ENCODE peak calls at places on chromosomes 16 and 17, in four cellular contexts. E, A, O and H are unnamed samples.

GRCh38 chr16:82835487-82836160 is 208.9 kb downstream of the CDH13 start:
- DNase-seq in E (no peak), A (no peak), O (no peak), H (no peak)

GRCh38 chr17:77445030-77445907 is 304.5 kb downstream of the SEC14L1 start:
- DNase-seq in E (no peak), A (no peak), O (no peak), H (no peak)

GRCh38 chr16:15857779-15858560 is 1.1 kb upstream of the MYH11 start:
- DNase-seq in E (no peak), A (peak; percentile 20), O (no peak), H (no peak)

GRCh38 chr17:72811976-72812687 is 280.4 kb downstream of the SLC39A11 start:
- DNase-seq in E (no peak), A (no peak), O (no peak), H (no peak)

GRCh38 chr16:50992366-50993032 is 158.6 kb downstream of the SALL1 start:
- DNase-seq in E (no peak), A (no peak), O (no peak), H (no peak)

GRCh38 chr16:31713945-31714898 is 159.4 kb upstream of the ZNF267 start:
- DNase-seq in E (no peak), A (no peak), O (no peak), H (peak; percentile 16)

GRCh38 chr17:27596106-27596505 is 34.9 kb upstream of the LGALS9 start:
- DNase-seq in E (no peak), A (peak; percentile 41), O (no peak), H (no peak)

GRCh38 chr16:28538733-28539596 is at the start of gene NUPR1:
- DNase-seq in E (no peak), A (peak; percentile 87), O (no peak), H (no peak)

GRCh38 chr17:80817861-80818260 is 173.8 kb upstream of the CHMP6 start:
- DNase-seq in E (no peak), A (no peak), O (no peak), H (peak; percentile 41)

GRCh38 chr17:64777413-64778101 is 115.5 kb upstream of the SMURF2 start:
- DNase-seq in E (no peak), A (no peak), O (no peak), H (peak; percentile 80)

GRCh38 chr16:72811188-72811720 is 236.7 kb downstream of the ZFHX3 start:
- DNase-seq in E (no peak), A (no peak), O (no peak), H (no peak)

GRCh38 chr17:74850914-74851313 is 8.8 kb downstream of the GRIN2C start:
- DNase-seq in E (no peak), A (no peak), O (no peak), H (peak; percentile 91)

GRCh38 chr17:4345569-4345968 is 20.9 kb downstream of the UBE2G1 start:
- DNase-seq in E (no peak), A (no peak), O (no peak), H (peak; percentile 20)

GRCh38 chr17:7897773-7898172 is 9.2 kb downstream of the CHD3 start:
- DNase-seq in E (no peak), A (peak; percentile 55), O (no peak), H (peak; percentile 74)

GRCh38 chr17:33239702-33240101 is 53.4 kb downstream of the ASIC2 start:
- DNase-seq in E (no peak), A (no peak), O (no peak), H (no peak)

GRCh38 chr16:10885246-10885645 is 8.2 kb downstream of the CIITA start:
- DNase-seq in E (no peak), A (no peak), O (no peak), H (no peak)

GRCh38 chr16:14020141-14020540 is 51.0 kb upstream of the MRTFB start:
- DNase-seq in E (no peak), A (no peak), O (peak; percentile 43), H (peak; percentile 94)

GRCh38 chr17:59257101-59257500 is 36.8 kb downstream of the GDPD1 start:
- DNase-seq in E (no peak), A (no peak), O (no peak), H (no peak)

GRCh38 chr17:17700251-17700969 is 19.2 kb downstream of the RAI1 start:
- DNase-seq in E (no peak), A (no peak), O (peak; percentile 74), H (no peak)

GRCh38 chr17:82917656-82918345 is 78.0 kb upstream of the ZNF750 start:
- DNase-seq in E (no peak), A (no peak), O (no peak), H (peak; percentile 20)

GRCh38 chr16:68676113-68676860 is 31.2 kb downstream of the CDH3 start:
- DNase-seq in E (no peak), A (no peak), O (no peak), H (no peak)

GRCh38 chr16:16983545-16983944 is 487.2 kb downstream of the XYLT1 start:
- DNase-seq in E (no peak), A (no peak), O (no peak), H (no peak)

GRCh38 chr16:868846-869822 is 68.6 kb upstream of the GNG13 start:
- DNase-seq in E (no peak), A (no peak), O (no peak), H (no peak)

GRCh38 chr17:77829871-77830799 is 128.4 kb upstream of the TNRC6C start:
- DNase-seq in E (no peak), A (peak; percentile 58), O (no peak), H (no peak)

GRCh38 chr16:2710021-2710710 is 9.9 kb downstream of the PRSS27 start:
- DNase-seq in E (no peak), A (no peak), O (no peak), H (no peak)

GRCh38 chr17:43403846-43404245 is 5.1 kb downstream of the ARL4D start:
- DNase-seq in E (no peak), A (peak; percentile 55), O (no peak), H (no peak)

GRCh38 chr17:9022553-9023388 is 1.5 kb downstream of the NTN1 start:
- DNase-seq in E (no peak), A (peak; percentile 48), O (no peak), H (no peak)

GRCh38 chr16:53974484-53975115 is 270.6 kb downstream of the FTO start:
- DNase-seq in E (no peak), A (no peak), O (no peak), H (no peak)

GRCh38 chr16:64421515-64421914 is 700.3 kb downstream of the CDH11 start:
- DNase-seq in E (no peak), A (no peak), O (no peak), H (no peak)

GRCh38 chr17:64326420-64327054 is 63.5 kb upstream of the TEX2 start:
- DNase-seq in E (no peak), A (no peak), O (no peak), H (no peak)

GRCh38 chr17:307741-308507 is 44.7 kb downstream of the RPH3AL start:
- DNase-seq in E (no peak), A (no peak), O (no peak), H (no peak)

GRCh38 chr17:16342979-16343378 is 10.3 kb downstream of the CENPV start:
- DNase-seq in E (no peak), A (no peak), O (no peak), H (no peak)

GRCh38 chr16:73714976-73715375 is 581.6 kb upstream of the PSMD7 start:
- DNase-seq in E (no peak), A (no peak), O (no peak), H (no peak)

GRCh38 chr17:6241381-6241780 is 171.2 kb downstream of the WSCD1 start:
- DNase-seq in E (no peak), A (no peak), O (no peak), H (no peak)

GRCh38 chr16:2919511-2920255 is 8.0 kb downstream of the FLYWCH1 start:
- DNase-seq in E (no peak), A (peak; percentile 78), O (peak; percentile 58), H (peak; percentile 54)